ENCODE peak calls at places on chromosomes 12 and 14, in five cellular contexts. One of them, this sample, is unnamed.

GRCh38 chr12:62983594-62983993 is 48.6 kb upstream of the PPM1H start:
- DNase-seq in Calu3: peak; percentile 55
- DNase-seq in AG09309: no peak
- DNase-seq in heart right ventricle: no peak
- DNase-seq in tibial artery: no peak
- DNase-seq in this sample: peak; percentile 8

GRCh38 chr12:130916251-130916911 is 37.3 kb upstream of the ADGRD1 start:
- DNase-seq in Calu3: no peak
- DNase-seq in AG09309: peak; percentile 8
- DNase-seq in heart right ventricle: peak; percentile 53
- DNase-seq in tibial artery: peak; percentile 61
- DNase-seq in this sample: peak; percentile 62

GRCh38 chr14:95313707-95314106 is 6.0 kb downstream of the CLMN start:
- DNase-seq in Calu3: peak; percentile 56
- DNase-seq in AG09309: peak; percentile 13
- DNase-seq in heart right ventricle: peak; percentile 59
- DNase-seq in tibial artery: peak; percentile 84
- DNase-seq in this sample: no peak

GRCh38 chr12:70955415-70955814 is 34.9 kb upstream of the PTPRR start:
- DNase-seq in Calu3: no peak
- DNase-seq in AG09309: no peak
- DNase-seq in heart right ventricle: no peak
- DNase-seq in tibial artery: no peak
- DNase-seq in this sample: no peak

GRCh38 chr12:49359671-49360070 is 7.6 kb upstream of the SPATS2 start:
- DNase-seq in Calu3: no peak
- DNase-seq in AG09309: no peak
- DNase-seq in heart right ventricle: no peak
- DNase-seq in tibial artery: no peak
- DNase-seq in this sample: no peak

GRCh38 chr12:56029166-56029519 is 8.3 kb downstream of the IKZF4 start:
- DNase-seq in Calu3: no peak
- DNase-seq in AG09309: peak; percentile 37
- DNase-seq in heart right ventricle: no peak
- DNase-seq in tibial artery: no peak
- DNase-seq in this sample: no peak

GRCh38 chr14:93527076-93527692 is 96.4 kb downstream of the UNC79 start:
- DNase-seq in Calu3: no peak
- DNase-seq in AG09309: no peak
- DNase-seq in heart right ventricle: no peak
- DNase-seq in tibial artery: no peak
- DNase-seq in this sample: no peak

GRCh38 chr12:19369691-19370148 is 69.6 kb upstream of the AEBP2 start:
- DNase-seq in Calu3: no peak
- DNase-seq in AG09309: peak; percentile 66
- DNase-seq in heart right ventricle: no peak
- DNase-seq in tibial artery: no peak
- DNase-seq in this sample: no peak

GRCh38 chr14:90438841-90439240 is 42.0 kb downstream of the CALM1 start:
- DNase-seq in Calu3: no peak
- DNase-seq in AG09309: no peak
- DNase-seq in heart right ventricle: no peak
- DNase-seq in tibial artery: no peak
- DNase-seq in this sample: no peak

GRCh38 chr14:68548194-68549056 is 244.4 kb downstream of the ZFP36L1 start:
- DNase-seq in Calu3: no peak
- DNase-seq in AG09309: peak; percentile 96
- DNase-seq in heart right ventricle: peak; percentile 87
- DNase-seq in tibial artery: peak; percentile 93
- DNase-seq in this sample: no peak

GRCh38 chr12:106108187-106108816 is 30.5 kb downstream of the NUAK1 start:
- DNase-seq in Calu3: no peak
- DNase-seq in AG09309: no peak
- DNase-seq in heart right ventricle: no peak
- DNase-seq in tibial artery: no peak
- DNase-seq in this sample: no peak

GRCh38 chr14:62158779-62159178 is 396.6 kb downstream of the SNAPC1 start:
- DNase-seq in Calu3: no peak
- DNase-seq in AG09309: no peak
- DNase-seq in heart right ventricle: no peak
- DNase-seq in tibial artery: no peak
- DNase-seq in this sample: no peak

GRCh38 chr14:96585672-96586013 is 83.5 kb downstream of the PAPOLA start:
- DNase-seq in Calu3: no peak
- DNase-seq in AG09309: no peak
- DNase-seq in heart right ventricle: no peak
- DNase-seq in tibial artery: no peak
- DNase-seq in this sample: no peak

GRCh38 chr14:24057271-24057670 is 5.5 kb downstream of the CARMIL3 start:
- DNase-seq in Calu3: no peak
- DNase-seq in AG09309: no peak
- DNase-seq in heart right ventricle: no peak
- DNase-seq in tibial artery: no peak
- DNase-seq in this sample: no peak

GRCh38 chr12:50572760-50573159 is 68.0 kb downstream of the DIP2B start:
- DNase-seq in Calu3: no peak
- DNase-seq in AG09309: no peak
- DNase-seq in heart right ventricle: no peak
- DNase-seq in tibial artery: no peak
- DNase-seq in this sample: no peak

GRCh38 chr12:41496009-41496408 is 307.9 kb downstream of the PDZRN4 start:
- DNase-seq in Calu3: no peak
- DNase-seq in AG09309: no peak
- DNase-seq in heart right ventricle: no peak
- DNase-seq in tibial artery: no peak
- DNase-seq in this sample: no peak

GRCh38 chr12:41497362-41497761 is 309.2 kb downstream of the PDZRN4 start:
- DNase-seq in Calu3: no peak
- DNase-seq in AG09309: no peak
- DNase-seq in heart right ventricle: no peak
- DNase-seq in tibial artery: no peak
- DNase-seq in this sample: no peak
- TF ChIP-seq CTCF in Calu3: no peak
- TF ChIP-seq CTCF in AG09309: no peak
- TF ChIP-seq CTCF in heart right ventricle: no peak
- TF ChIP-seq CTCF in tibial artery: no peak
- TF ChIP-seq CTCF in this sample: no peak

GRCh38 chr12:67665679-67666078 is 17.1 kb downstream of the DYRK2 start:
- DNase-seq in Calu3: no peak
- DNase-seq in AG09309: no peak
- DNase-seq in heart right ventricle: no peak
- DNase-seq in tibial artery: no peak
- DNase-seq in this sample: no peak

GRCh38 chr12:67659296-67659695 is 10.8 kb downstream of the DYRK2 start:
- DNase-seq in Calu3: no peak
- DNase-seq in AG09309: no peak
- DNase-seq in heart right ventricle: no peak
- DNase-seq in tibial artery: no peak
- DNase-seq in this sample: no peak

GRCh38 chr12:67666605-67667004 is 18.1 kb downstream of the DYRK2 start:
- DNase-seq in Calu3: no peak
- DNase-seq in AG09309: no peak
- DNase-seq in heart right ventricle: no peak
- DNase-seq in tibial artery: no peak
- DNase-seq in this sample: no peak

GRCh38 chr12:67661311-67662011 is 12.9 kb downstream of the DYRK2 start:
- DNase-seq in Calu3: no peak
- DNase-seq in AG09309: peak; percentile 88
- DNase-seq in heart right ventricle: no peak
- DNase-seq in tibial artery: no peak
- DNase-seq in this sample: no peak

GRCh38 chr12:67663121-67663520 is 14.6 kb downstream of the DYRK2 start:
- DNase-seq in Calu3: no peak
- DNase-seq in AG09309: no peak
- DNase-seq in heart right ventricle: no peak
- DNase-seq in tibial artery: no peak
- DNase-seq in this sample: no peak
- TF ChIP-seq CTCF in Calu3: no peak
- TF ChIP-seq CTCF in AG09309: peak; percentile 10
- TF ChIP-seq CTCF in heart right ventricle: no peak
- TF ChIP-seq CTCF in tibial artery: no peak
- TF ChIP-seq CTCF in this sample: no peak

GRCh38 chr12:452667-453210 is 7.0 kb upstream of the B4GALNT3 start:
- DNase-seq in Calu3: no peak
- DNase-seq in AG09309: no peak
- DNase-seq in heart right ventricle: peak; percentile 55
- DNase-seq in tibial artery: no peak
- DNase-seq in this sample: no peak
- TF ChIP-seq CTCF in Calu3: no peak
- TF ChIP-seq CTCF in AG09309: peak; percentile 41
- TF ChIP-seq CTCF in heart right ventricle: no peak
- TF ChIP-seq CTCF in tibial artery: no peak
- TF ChIP-seq CTCF in this sample: no peak

GRCh38 chr12:124334976-124335375 is 40.1 kb downstream of the RFLNA start:
- DNase-seq in Calu3: no peak
- DNase-seq in AG09309: no peak
- DNase-seq in heart right ventricle: no peak
- DNase-seq in tibial artery: no peak
- DNase-seq in this sample: no peak

GRCh38 chr12:124332900-124333299 is 38.0 kb downstream of the RFLNA start:
- DNase-seq in Calu3: no peak
- DNase-seq in AG09309: no peak
- DNase-seq in heart right ventricle: no peak
- DNase-seq in tibial artery: no peak
- DNase-seq in this sample: no peak

GRCh38 chr12:124334266-124334665 is 39.4 kb downstream of the RFLNA start:
- DNase-seq in Calu3: no peak
- DNase-seq in AG09309: no peak
- DNase-seq in heart right ventricle: no peak
- DNase-seq in tibial artery: no peak
- DNase-seq in this sample: no peak

GRCh38 chr12:124333724-124334123 is 38.8 kb downstream of the RFLNA start:
- DNase-seq in Calu3: no peak
- DNase-seq in AG09309: no peak
- DNase-seq in heart right ventricle: no peak
- DNase-seq in tibial artery: no peak
- DNase-seq in this sample: no peak

DNA sequence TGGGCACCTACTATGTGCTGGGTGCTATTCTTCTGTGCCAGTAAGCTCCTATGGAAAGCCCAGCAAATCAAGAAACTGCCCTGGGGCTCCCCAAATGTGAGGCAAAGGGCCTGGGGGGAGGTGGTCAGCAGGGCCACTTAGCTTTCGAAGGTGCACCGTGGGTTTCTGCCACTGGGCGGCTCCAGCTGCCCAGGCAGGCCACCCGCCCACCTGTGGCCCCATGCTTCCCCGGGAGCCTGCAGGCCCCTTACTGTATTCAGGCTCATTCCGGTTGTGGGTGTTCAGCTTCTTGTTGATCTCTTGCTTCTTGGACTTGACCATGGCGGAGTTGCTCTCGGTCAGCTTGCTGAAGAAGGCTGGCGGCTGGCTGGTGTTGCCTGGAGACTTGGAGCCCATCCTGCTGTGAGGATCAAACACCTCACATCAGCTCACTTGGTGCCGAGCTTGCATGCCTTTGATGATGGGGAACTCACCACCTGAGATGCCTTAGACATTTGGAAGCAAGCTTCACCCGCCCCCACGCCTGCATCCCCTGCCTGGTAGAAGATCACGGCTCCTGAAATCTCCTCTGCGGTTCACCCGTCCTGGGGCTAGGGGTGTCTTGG is 37.3 kb downstream of the RFLNA start:
- DNase-seq in Calu3: peak; percentile 41
- DNase-seq in AG09309: no peak
- DNase-seq in heart right ventricle: no peak
- DNase-seq in tibial artery: no peak
- DNase-seq in this sample: peak; percentile 23
- TF ChIP-seq CTCF in Calu3: peak; percentile 45
- TF ChIP-seq CTCF in AG09309: peak; percentile 31
- TF ChIP-seq CTCF in heart right ventricle: no peak
- TF ChIP-seq CTCF in tibial artery: no peak
- TF ChIP-seq CTCF in this sample: peak; percentile 38

DNA sequence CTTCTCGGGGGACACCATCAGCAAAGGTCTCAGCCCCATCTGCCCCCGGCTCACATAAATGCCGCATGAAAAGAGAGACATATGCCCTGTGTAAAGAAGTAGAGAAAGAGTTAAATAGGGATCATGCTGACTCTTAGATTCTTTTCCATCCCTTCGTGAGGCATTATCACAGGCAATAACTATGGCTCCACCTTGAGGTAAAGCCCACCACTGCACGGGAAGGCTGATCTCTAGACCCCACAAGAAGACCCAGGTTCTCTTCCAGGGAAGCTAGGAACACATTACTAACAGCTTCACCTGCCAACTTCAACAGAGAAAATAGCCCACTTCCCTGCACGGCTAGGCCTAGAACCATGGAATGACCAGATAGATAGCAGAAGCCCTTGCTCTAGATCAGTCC is 14.1 kb upstream of the NOP2 start:
- DNase-seq in Calu3: no peak
- DNase-seq in AG09309: no peak
- DNase-seq in heart right ventricle: no peak
- DNase-seq in tibial artery: no peak
- DNase-seq in this sample: no peak
- TF ChIP-seq CTCF in Calu3: no peak
- TF ChIP-seq CTCF in AG09309: peak; percentile 20
- TF ChIP-seq CTCF in heart right ventricle: no peak
- TF ChIP-seq CTCF in tibial artery: no peak
- TF ChIP-seq CTCF in this sample: no peak

GRCh38 chr12:109934026-109934425 is 34.0 kb downstream of the TCHP start:
- DNase-seq in Calu3: peak; percentile 11
- DNase-seq in AG09309: no peak
- DNase-seq in heart right ventricle: no peak
- DNase-seq in tibial artery: no peak
- DNase-seq in this sample: no peak
- TF ChIP-seq CTCF in Calu3: no peak
- TF ChIP-seq CTCF in AG09309: peak; percentile 55
- TF ChIP-seq CTCF in heart right ventricle: peak; percentile 35
- TF ChIP-seq CTCF in tibial artery: no peak
- TF ChIP-seq CTCF in this sample: peak; percentile 26

GRCh38 chr12:100229036-100229635 is 28.5 kb downstream of the ACTR6 start:
- DNase-seq in Calu3: peak; percentile 24
- DNase-seq in AG09309: no peak
- DNase-seq in heart right ventricle: no peak
- DNase-seq in tibial artery: no peak
- DNase-seq in this sample: no peak
- TF ChIP-seq CTCF in Calu3: no peak
- TF ChIP-seq CTCF in AG09309: no peak
- TF ChIP-seq CTCF in heart right ventricle: no peak
- TF ChIP-seq CTCF in tibial artery: no peak
- TF ChIP-seq CTCF in this sample: no peak

GRCh38 chr14:20803221-20803620 is 577 bp upstream of the RNASE1 start:
- DNase-seq in Calu3: peak; percentile 13
- DNase-seq in AG09309: no peak
- DNase-seq in heart right ventricle: no peak
- DNase-seq in tibial artery: no peak
- DNase-seq in this sample: no peak
- TF ChIP-seq CTCF in Calu3: no peak
- TF ChIP-seq CTCF in AG09309: no peak
- TF ChIP-seq CTCF in heart right ventricle: no peak
- TF ChIP-seq CTCF in tibial artery: no peak
- TF ChIP-seq CTCF in this sample: no peak

This sample was measured in endothelial cell.